ENCODE peak calls at places on chromosomes 7 and 10, in ten cellular contexts. One of them, this sample, is unnamed.

GRCh38 chr7:31102151-31102972 is 50.3 kb downstream of the ADCYAP1R1 start:
- DNase-seq in H1: no peak
- DNase-seq in NCI-H1092: no peak
- DNase-seq in adipocyte: no peak
- DNase-seq in activated CD4-positive, alpha-beta T cell treated with anti-CD3 and anti-CD28 coated beads for 36 hours: no peak
- DNase-seq in stimulated activated CD4-positive, alpha-beta T cell treated with anti-CD3 and anti-CD28 coated beads, Interleukin-2, amount 100 ng/mL, for 48 hours: no peak
- DNase-seq in testis: no peak
- DNase-seq in NCI-H1105 treated with DMSO at 0.1 percent for 48 hours: no peak
- DNase-seq in CD4-positive, alpha-beta T cell: no peak
- DNase-seq in skeletal muscle cell: no peak
- DNase-seq in this sample: no peak

GRCh38 chr7:39429421-39429820 is 136.8 kb upstream of the YAE1 start:
- DNase-seq in H1: no peak
- DNase-seq in NCI-H1092: no peak
- DNase-seq in adipocyte: no peak
- DNase-seq in activated CD4-positive, alpha-beta T cell treated with anti-CD3 and anti-CD28 coated beads for 36 hours: no peak
- DNase-seq in stimulated activated CD4-positive, alpha-beta T cell treated with anti-CD3 and anti-CD28 coated beads, Interleukin-2, amount 100 ng/mL, for 48 hours: no peak
- DNase-seq in testis: no peak
- DNase-seq in NCI-H1105 treated with DMSO at 0.1 percent for 48 hours: no peak
- DNase-seq in CD4-positive, alpha-beta T cell: no peak
- DNase-seq in skeletal muscle cell: no peak
- DNase-seq in this sample: no peak

GRCh38 chr10:116287906-116288501 is 15.0 kb upstream of the GFRA1 start:
- DNase-seq in H1: no peak
- DNase-seq in NCI-H1092: peak
- DNase-seq in adipocyte: peak
- DNase-seq in activated CD4-positive, alpha-beta T cell treated with anti-CD3 and anti-CD28 coated beads for 36 hours: peak
- DNase-seq in stimulated activated CD4-positive, alpha-beta T cell treated with anti-CD3 and anti-CD28 coated beads, Interleukin-2, amount 100 ng/mL, for 48 hours: no peak
- DNase-seq in testis: peak
- DNase-seq in NCI-H1105 treated with DMSO at 0.1 percent for 48 hours: peak
- DNase-seq in CD4-positive, alpha-beta T cell: no peak
- DNase-seq in skeletal muscle cell: no peak
- DNase-seq in this sample: no peak

GRCh38 chr10:116891208-116891607 is 41.9 kb downstream of the ENO4 start:
- DNase-seq in H1: no peak
- DNase-seq in NCI-H1092: no peak
- DNase-seq in adipocyte: peak
- DNase-seq in activated CD4-positive, alpha-beta T cell treated with anti-CD3 and anti-CD28 coated beads for 36 hours: no peak
- DNase-seq in stimulated activated CD4-positive, alpha-beta T cell treated with anti-CD3 and anti-CD28 coated beads, Interleukin-2, amount 100 ng/mL, for 48 hours: no peak
- DNase-seq in testis: no peak
- DNase-seq in NCI-H1105 treated with DMSO at 0.1 percent for 48 hours: no peak
- DNase-seq in CD4-positive, alpha-beta T cell: no peak
- DNase-seq in skeletal muscle cell: peak
- DNase-seq in this sample: no peak

GRCh38 chr10:120017731-120018130 is 125.2 kb downstream of the SEC23IP start:
- DNase-seq in H1: no peak
- DNase-seq in NCI-H1092: no peak
- DNase-seq in adipocyte: no peak
- DNase-seq in activated CD4-positive, alpha-beta T cell treated with anti-CD3 and anti-CD28 coated beads for 36 hours: no peak
- DNase-seq in stimulated activated CD4-positive, alpha-beta T cell treated with anti-CD3 and anti-CD28 coated beads, Interleukin-2, amount 100 ng/mL, for 48 hours: no peak
- DNase-seq in testis: no peak
- DNase-seq in NCI-H1105 treated with DMSO at 0.1 percent for 48 hours: no peak
- DNase-seq in CD4-positive, alpha-beta T cell: no peak
- DNase-seq in skeletal muscle cell: no peak
- DNase-seq in this sample: no peak

GRCh38 chr10:43707755-43708154 is 59.1 kb upstream of the ZNF32 start:
- DNase-seq in H1: no peak
- DNase-seq in NCI-H1092: no peak
- DNase-seq in adipocyte: peak
- DNase-seq in activated CD4-positive, alpha-beta T cell treated with anti-CD3 and anti-CD28 coated beads for 36 hours: no peak
- DNase-seq in stimulated activated CD4-positive, alpha-beta T cell treated with anti-CD3 and anti-CD28 coated beads, Interleukin-2, amount 100 ng/mL, for 48 hours: no peak
- DNase-seq in testis: no peak
- DNase-seq in NCI-H1105 treated with DMSO at 0.1 percent for 48 hours: no peak
- DNase-seq in CD4-positive, alpha-beta T cell: no peak
- DNase-seq in skeletal muscle cell: no peak
- DNase-seq in this sample: no peak

GRCh38 chr7:130356760-130357611 is 12.4 kb downstream of the CPA5 start:
- DNase-seq in H1: no peak
- DNase-seq in NCI-H1092: no peak
- DNase-seq in adipocyte: peak
- DNase-seq in activated CD4-positive, alpha-beta T cell treated with anti-CD3 and anti-CD28 coated beads for 36 hours: peak
- DNase-seq in stimulated activated CD4-positive, alpha-beta T cell treated with anti-CD3 and anti-CD28 coated beads, Interleukin-2, amount 100 ng/mL, for 48 hours: no peak
- DNase-seq in testis: no peak
- DNase-seq in NCI-H1105 treated with DMSO at 0.1 percent for 48 hours: no peak
- DNase-seq in CD4-positive, alpha-beta T cell: no peak
- DNase-seq in skeletal muscle cell: peak
- DNase-seq in this sample: no peak

GRCh38 chr7:115086146-115086841 is 164.4 kb downstream of the MDFIC start:
- DNase-seq in H1: no peak
- DNase-seq in NCI-H1092: no peak
- DNase-seq in adipocyte: no peak
- DNase-seq in activated CD4-positive, alpha-beta T cell treated with anti-CD3 and anti-CD28 coated beads for 36 hours: no peak
- DNase-seq in stimulated activated CD4-positive, alpha-beta T cell treated with anti-CD3 and anti-CD28 coated beads, Interleukin-2, amount 100 ng/mL, for 48 hours: no peak
- DNase-seq in testis: no peak
- DNase-seq in NCI-H1105 treated with DMSO at 0.1 percent for 48 hours: no peak
- DNase-seq in CD4-positive, alpha-beta T cell: no peak
- DNase-seq in skeletal muscle cell: no peak
- DNase-seq in this sample: no peak

GRCh38 chr10:99548041-99548530 is 15.3 kb downstream of the NKX2-3 start:
- DNase-seq in H1: no peak
- DNase-seq in NCI-H1092: no peak
- DNase-seq in adipocyte: no peak
- DNase-seq in activated CD4-positive, alpha-beta T cell treated with anti-CD3 and anti-CD28 coated beads for 36 hours: peak
- DNase-seq in stimulated activated CD4-positive, alpha-beta T cell treated with anti-CD3 and anti-CD28 coated beads, Interleukin-2, amount 100 ng/mL, for 48 hours: no peak
- DNase-seq in testis: peak
- DNase-seq in NCI-H1105 treated with DMSO at 0.1 percent for 48 hours: no peak
- DNase-seq in CD4-positive, alpha-beta T cell: no peak
- DNase-seq in skeletal muscle cell: no peak
- DNase-seq in this sample: no peak

GRCh38 chr10:79093658-79094411 is 25.1 kb downstream of the ZMIZ1 start:
- DNase-seq in H1: no peak
- DNase-seq in NCI-H1092: no peak
- DNase-seq in adipocyte: no peak
- DNase-seq in activated CD4-positive, alpha-beta T cell treated with anti-CD3 and anti-CD28 coated beads for 36 hours: no peak
- DNase-seq in stimulated activated CD4-positive, alpha-beta T cell treated with anti-CD3 and anti-CD28 coated beads, Interleukin-2, amount 100 ng/mL, for 48 hours: no peak
- DNase-seq in testis: peak
- DNase-seq in NCI-H1105 treated with DMSO at 0.1 percent for 48 hours: no peak
- DNase-seq in CD4-positive, alpha-beta T cell: no peak
- DNase-seq in skeletal muscle cell: no peak
- DNase-seq in this sample: peak